ENCODE peak calls at places on chromosomes 7 and 10, in ten cellular contexts. F is body of pancreas, D is IMR-90, W is psoas muscle, Y is transverse colon, B is astrocyte of the cerebellum, O is epithelial cell of esophagus, G is epithelial cell of proximal tubule, Z is stomach, R is WERI-Rb-1. E is an unnamed sample.

GRCh38 chr7:33933611-33934281 is 28.4 kb downstream of the BMPER start:
- DNase-seq in W (no peak), G (peak), D (peak), B (peak), Y (no peak), O (peak), F (no peak), Z (no peak), R (no peak), E (peak)

GRCh38 chr7:100003711-100004661 is 11.4 kb upstream of the ZKSCAN1 start:
- DNase-seq in G (no peak), Z (peak), W (no peak), Y (peak), O (no peak), B (no peak), R (peak), D (no peak), F (peak), E (no peak)

GRCh38 chr10:74852406-74852805 is 26.0 kb downstream of the KAT6B start:
- DNase-seq in R (no peak), Y (no peak), D (no peak), F (no peak), W (no peak), O (peak), G (no peak), B (no peak), Z (no peak), E (no peak)

GRCh38 chr7:92546856-92547497 is 18.4 kb downstream of the RBM48 start:
- DNase-seq in O (no peak), D (no peak), B (no peak), R (no peak), Y (no peak), W (no peak), Z (no peak), F (no peak), G (no peak), E (no peak)

GRCh38 chr7:38374507-38374906 is 101.1 kb upstream of the TARP start:
- DNase-seq in B (peak), O (no peak), W (no peak), R (peak), D (peak), F (peak), G (no peak), Z (no peak), Y (no peak), E (no peak)

GRCh38 chr7:158613481-158613880 is 25.9 kb upstream of the PTPRN2 start:
- DNase-seq in B (no peak), G (no peak), Z (no peak), D (no peak), Y (no peak), O (no peak), R (no peak), W (no peak), F (no peak), E (no peak)

GRCh38 chr10:3754727-3755439 is 30.1 kb downstream of the KLF6 start:
- DNase-seq in R (no peak), G (peak), W (no peak), B (no peak), Z (no peak), Y (no peak), F (no peak), D (peak), O (peak), E (peak)

GRCh38 chr10:33137356-33138007 is 179.5 kb upstream of the ITGB1 start:
- DNase-seq in R (no peak), W (no peak), B (no peak), Y (no peak), G (no peak), D (no peak), O (no peak), F (no peak), Z (no peak), E (no peak)

GRCh38 chr10:60246382-60246781 is 143.3 kb downstream of the ANK3 start:
- DNase-seq in O (no peak), Y (no peak), R (peak), D (no peak), B (no peak), G (no peak), F (no peak), W (no peak), Z (no peak), E (no peak)

GRCh38 chr7:99099499-99100077 is 44.3 kb downstream of the SMURF1 start:
- DNase-seq in Z (no peak), D (no peak), Y (no peak), F (no peak), W (no peak), R (no peak), G (no peak), B (no peak), O (peak), E (no peak)

GRCh38 chr10:129277080-129277479 is 190.0 kb upstream of the MGMT start:
- DNase-seq in Y (no peak), Z (no peak), W (no peak), B (no peak), R (no peak), O (no peak), G (no peak), F (no peak), D (no peak), E (no peak)

GRCh38 chr7:148303295-148304013 is 287.1 kb upstream of the C7orf33 start:
- DNase-seq in W (peak), B (no peak), G (no peak), D (no peak), O (peak), R (no peak), Y (peak), Z (no peak), F (peak), E (peak)

GRCh38 chr7:6394114-6394513 is 53.6 kb downstream of the DAGLB start:
- DNase-seq in O (no peak), B (no peak), W (no peak), D (no peak), F (no peak), Z (no peak), R (no peak), G (no peak), Y (no peak), E (no peak)

GRCh38 chr7:93622036-93622714 is 47.7 kb upstream of the CALCR start:
- DNase-seq in O (peak), Z (no peak), B (peak), W (no peak), Y (no peak), F (peak), D (peak), G (no peak), R (peak), E (no peak)

GRCh38 chr7:99072126-99072525 is 71.8 kb downstream of the SMURF1 start:
- DNase-seq in W (no peak), O (no peak), R (no peak), D (no peak), B (no peak), F (no peak), Y (no peak), Z (no peak), G (no peak), E (no peak)

GRCh38 chr7:140342732-140343514 is 55.4 kb downstream of the SLC37A3 start:
- DNase-seq in Y (peak), B (no peak), D (peak), Z (peak), R (peak), O (peak), G (no peak), F (peak), W (no peak), E (no peak)

GRCh38 chr10:76973091-76973514 is 664.5 kb downstream of the KCNMA1 start:
- DNase-seq in D (no peak), W (no peak), Z (no peak), G (no peak), F (no peak), O (no peak), B (no peak), R (no peak), Y (no peak), E (no peak)

GRCh38 chr7:69663911-69664310 is 65.6 kb downstream of the AUTS2 start:
- DNase-seq in F (no peak), O (no peak), D (no peak), Y (no peak), G (no peak), Z (no peak), W (no peak), R (no peak), B (no peak), E (no peak)

GRCh38 chr10:118952493-118953295 is 76.8 kb upstream of the NANOS1 start:
- DNase-seq in R (no peak), W (no peak), F (no peak), Y (no peak), G (no peak), Z (peak), D (no peak), O (no peak), B (no peak), E (no peak)

GRCh38 chr7:47873767-47874166 is 74.5 kb downstream of the PKD1L1 start:
- DNase-seq in W (no peak), R (no peak), D (peak), G (no peak), B (no peak), F (no peak), Z (no peak), O (peak), Y (no peak), E (no peak)

GRCh38 chr10:112807013-112807412 is 143.0 kb upstream of the TCF7L2 start:
- DNase-seq in O (no peak), F (no peak), Z (no peak), G (no peak), D (no peak), Y (no peak), R (no peak), W (no peak), B (no peak), E (no peak)

GRCh38 chr7:126041472-126041871 is 1111.8 kb upstream of the POT1 start:
- DNase-seq in O (no peak), Y (no peak), Z (no peak), F (no peak), R (no peak), B (no peak), G (no peak), W (no peak), D (no peak), E (no peak)

GRCh38 chr7:82755705-82756551 is 312.4 kb upstream of the CACNA2D1 start:
- DNase-seq in R (no peak), Z (no peak), D (peak), O (peak), Y (no peak), F (no peak), W (no peak), G (no peak), B (no peak), E (peak)

GRCh38 chr10:101021692-101022251 is 9.2 kb downstream of the PDZD7 start:
- DNase-seq in Z (no peak), G (no peak), F (no peak), D (no peak), B (no peak), R (no peak), Y (no peak), W (no peak), O (no peak), E (no peak)

GRCh38 chr7:128351296-128352123 is 7.8 kb upstream of the RBM28 start:
- DNase-seq in D (no peak), F (no peak), B (no peak), Y (no peak), Z (no peak), O (no peak), W (no peak), R (no peak), G (no peak), E (no peak)

GRCh38 chr10:26621889-26622681 is 75.4 kb upstream of the PDSS1 start:
- DNase-seq in O (peak), D (peak), W (peak), Z (peak), F (peak), B (no peak), R (no peak), G (no peak), Y (peak), E (no peak)

GRCh38 chr10:8045728-8046494 is 8.6 kb upstream of the GATA3 start:
- DNase-seq in W (no peak), Y (no peak), B (no peak), G (no peak), R (no peak), O (no peak), Z (no peak), D (no peak), F (no peak), E (no peak)

GRCh38 chr7:132825932-132826480 is 249.7 kb upstream of the PLXNA4 start:
- DNase-seq in Y (no peak), Z (no peak), D (no peak), O (no peak), B (no peak), F (no peak), W (no peak), R (no peak), G (no peak), E (no peak)

GRCh38 chr10:28393956-28394568 is 91.2 kb upstream of the MPP7 start:
- DNase-seq in D (peak), G (no peak), Z (peak), B (peak), R (peak), W (peak), O (peak), Y (peak), F (peak), E (no peak)

GRCh38 chr10:95556994-95557767 is 4.0 kb downstream of the SORBS1 start:
- DNase-seq in Z (no peak), G (no peak), B (no peak), O (no peak), R (no peak), F (no peak), D (no peak), Y (no peak), W (no peak), E (no peak)
- H3K4me3 ChIP-seq in Z (peak), G (no peak), B (no peak), O (no peak), R (no peak), F (no peak), D (no peak), Y (peak), W (no peak), E (no peak)

GRCh38 chr10:20257422-20257821 is 441.2 kb downstream of the PLXDC2 start:
- DNase-seq in W (no peak), Y (no peak), R (no peak), D (no peak), O (peak), F (no peak), G (peak), B (no peak), Z (no peak), E (no peak)
- TF ChIP-seq CTCF in W (no peak), Y (no peak), R (no peak), D (no peak), O (no peak), F (no peak), G (no peak), B (no peak), Z (no peak), E (no peak)

GRCh38 chr10:99908512-99908911 is 101.2 kb downstream of the DNMBP start:
- DNase-seq in Z (no peak), B (no peak), F (no peak), W (no peak), Y (no peak), O (peak), R (peak), D (peak), G (no peak), E (no peak)
- H3K4me3 ChIP-seq in Z (no peak), B (no peak), F (no peak), W (no peak), Y (no peak), O (no peak), R (no peak), D (no peak), G (no peak), E (no peak)

DNA sequence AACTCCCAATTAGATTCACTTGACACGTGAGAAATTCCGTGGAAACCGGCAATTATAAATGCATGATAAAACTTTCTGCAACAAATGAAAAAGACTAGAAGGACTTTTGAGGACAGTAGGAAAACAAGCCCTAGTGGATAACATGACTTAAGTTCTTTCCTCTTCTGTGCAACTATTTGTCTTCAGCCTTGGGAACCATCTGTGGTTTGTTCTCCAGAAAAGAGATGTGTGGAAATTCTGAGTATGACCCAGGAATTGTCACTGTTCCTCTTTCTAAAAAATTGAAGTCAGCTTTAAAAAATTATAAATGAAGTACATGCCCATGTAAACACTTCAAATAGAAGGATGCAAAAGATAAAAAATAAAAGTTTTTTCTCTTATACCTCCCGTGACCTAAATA is 128.6 kb upstream of the SVIL start:
- DNase-seq in Y (no peak), Z (no peak), W (no peak), R (no peak), D (no peak), G (no peak), B (no peak), O (no peak), F (no peak), E (no peak)
- TF ChIP-seq CTCF in Y (no peak), Z (no peak), W (no peak), R (no peak), D (no peak), G (no peak), B (no peak), O (no peak), F (no peak), E (no peak)

GRCh38 chr7:23653942-23654341 is 26.1 kb upstream of the FAM221A start:
- DNase-seq in O (no peak), D (no peak), G (no peak), B (no peak), Y (no peak), F (no peak), W (no peak), R (no peak), Z (no peak), E (no peak)

GRCh38 chr7:23654508-23654907 is 25.5 kb upstream of the FAM221A start:
- DNase-seq in Y (peak), F (peak), D (peak), O (peak), Z (peak), B (no peak), W (no peak), R (peak), G (no peak), E (no peak)

GRCh38 chr7:23658831-23659427 is 21.1 kb upstream of the FAM221A start:
- DNase-seq in W (no peak), O (no peak), G (no peak), F (no peak), Y (no peak), B (no peak), R (no peak), D (no peak), Z (no peak), E (no peak)

DNA sequence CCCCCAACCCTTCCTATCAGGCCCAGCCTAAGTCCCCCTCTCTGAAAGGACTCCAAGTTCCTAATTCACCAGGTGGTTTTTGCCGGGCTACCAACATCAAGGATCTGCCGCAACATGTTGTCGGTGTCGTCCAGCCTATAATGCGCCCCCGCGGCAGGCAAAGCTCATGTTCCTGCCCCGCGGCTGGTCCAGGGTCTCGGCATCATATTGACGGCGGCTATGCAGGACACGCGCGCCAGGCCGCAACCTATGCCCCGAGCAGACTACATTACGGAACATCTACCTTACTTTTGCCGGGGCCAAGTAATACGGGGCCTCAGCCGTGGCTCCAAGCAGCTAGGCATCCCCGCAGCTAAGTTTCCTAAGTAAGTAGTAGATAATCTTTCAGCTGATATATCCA is 24.6 kb upstream of the FAM221A start:
- DNase-seq in W (no peak), D (no peak), B (no peak), G (no peak), F (no peak), R (no peak), O (no peak), Y (no peak), Z (no peak), E (no peak)
- H3K4me3 ChIP-seq in W (no peak), D (no peak), B (no peak), G (no peak), F (no peak), R (no peak), O (no peak), Y (no peak), Z (no peak), E (no peak)

E was measured in AG09309.